ENCODE peak calls at places on chromosomes 5 and 9, in seven cellular contexts. M, B, U, K, C, E and V are unnamed samples.

GRCh38 chr5:59660737-59661136 is 232.8 kb downstream of the PDE4D start:
- DNase-seq in K (no peak), E (peak), C (peak), M (no peak), B (peak), U (no peak), V (peak)

GRCh38 chr9:31674264-31674663 is 710.2 kb upstream of the ACO1 start:
- DNase-seq in K (no peak), M (no peak), C (no peak), B (no peak), U (no peak), E (no peak), V (no peak)

GRCh38 chr9:130039504-130040147 is 3.4 kb downstream of the FNBP1 start:
- DNase-seq in M (no peak), E (no peak), K (no peak), U (no peak), C (no peak), B (no peak), V (no peak)

GRCh38 chr5:32276173-32276853 is 36.4 kb downstream of the MTMR12 start:
- DNase-seq in U (no peak), B (peak), M (no peak), C (peak), E (peak), K (no peak), V (peak)

GRCh38 chr5:45038366-45038987 is 229.7 kb downstream of the MRPS30 start:
- DNase-seq in K (no peak), E (peak), C (peak), U (no peak), B (no peak), M (no peak), V (peak)

GRCh38 chr9:130382086-130382485 is 62.7 kb upstream of the ASS1 start:
- DNase-seq in C (no peak), E (no peak), U (no peak), B (no peak), K (no peak), M (no peak), V (no peak)

GRCh38 chr5:153972240-153972639 is 66.5 kb downstream of the FAM114A2 start:
- DNase-seq in M (no peak), K (no peak), E (no peak), U (no peak), B (no peak), C (no peak), V (no peak)

GRCh38 chr9:91161465-91162275 is 200.0 kb downstream of the AUH start:
- DNase-seq in B (no peak), E (no peak), K (no peak), U (no peak), M (no peak), C (no peak), V (no peak)

GRCh38 chr5:54823006-54823405 is 162.4 kb downstream of the ESM1 start:
- DNase-seq in M (no peak), U (no peak), K (no peak), C (no peak), B (no peak), E (no peak), V (no peak)

GRCh38 chr5:115813719-115814118 is 2.7 kb downstream of the CDO1 start:
- DNase-seq in M (no peak), B (no peak), E (no peak), U (no peak), C (no peak), K (no peak), V (no peak)

DNA sequence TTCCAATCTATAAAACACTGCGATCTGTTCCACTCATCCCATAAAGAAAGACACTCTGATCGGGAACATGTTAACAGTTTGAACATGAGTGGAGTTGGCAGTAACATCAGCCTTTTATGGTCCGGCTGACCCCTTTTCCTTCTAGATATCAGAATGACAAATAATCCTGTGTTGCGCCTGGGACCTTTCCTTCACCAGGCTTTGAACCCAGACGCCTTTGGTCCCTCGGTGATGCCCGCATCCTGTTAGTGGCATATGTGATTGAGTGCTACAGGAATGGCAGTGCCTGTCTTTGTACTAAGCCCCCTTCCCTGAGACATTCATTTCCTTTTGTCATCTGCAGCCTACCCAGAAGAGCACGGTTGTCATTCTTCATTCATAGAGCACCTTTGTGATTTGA is 209.0 kb downstream of the PCSK5 start:
- DNase-seq in K (no peak), E (no peak), U (no peak), B (no peak), M (no peak), C (no peak), V (no peak)
- TF ChIP-seq CTCF in K (no peak), E (no peak), U (no peak), B (no peak), M (no peak), C (no peak), V (no peak)

GRCh38 chr5:107359033-107359915 is 311.5 kb downstream of the EFNA5 start:
- DNase-seq in U (no peak), K (no peak), C (no peak), E (peak), M (no peak), B (no peak), V (no peak)

GRCh38 chr5:107361945-107362344 is 308.8 kb downstream of the EFNA5 start:
- DNase-seq in B (no peak), U (no peak), K (no peak), E (peak), M (no peak), C (no peak), V (no peak)

GRCh38 chr5:107364443-107365096 is 306.2 kb downstream of the EFNA5 start:
- DNase-seq in U (no peak), M (no peak), C (no peak), E (no peak), B (no peak), K (no peak), V (no peak)

GRCh38 chr5:107365355-107366109 is 305.2 kb downstream of the EFNA5 start:
- DNase-seq in C (no peak), U (peak), M (no peak), E (no peak), B (no peak), K (no peak), V (no peak)

DNA sequence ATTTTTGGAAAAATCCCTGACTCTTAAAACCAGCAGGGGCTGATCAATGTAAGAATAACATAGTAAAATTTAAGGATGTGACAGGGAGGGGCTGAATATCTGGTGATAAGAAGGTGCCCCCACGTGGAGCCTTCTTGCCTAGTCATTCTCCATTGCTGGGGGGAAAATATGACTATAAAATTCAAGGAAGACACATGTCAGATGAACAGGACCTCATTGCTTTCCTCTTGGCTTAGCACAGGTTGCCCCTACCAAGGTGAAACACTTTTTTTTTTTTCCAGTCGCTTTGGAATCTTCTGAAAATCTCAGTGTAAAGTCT is 310.9 kb downstream of the EFNA5 start:
- DNase-seq in B (no peak), E (no peak), C (no peak), M (no peak), U (no peak), K (no peak), V (no peak)
- TF ChIP-seq CTCF in B (no peak), E (no peak), C (no peak), M (no peak), U (no peak), K (no peak), V (no peak)

GRCh38 chr5:151319334-151319733 is 15.8 kb upstream of the SLC36A3 start:
- DNase-seq in M (no peak), E (peak), K (peak), U (no peak), B (peak), C (no peak), V (peak)
- TF ChIP-seq CTCF in M (no peak), E (no peak), K (no peak), U (no peak), B (peak), C (peak), V (no peak)

DNA sequence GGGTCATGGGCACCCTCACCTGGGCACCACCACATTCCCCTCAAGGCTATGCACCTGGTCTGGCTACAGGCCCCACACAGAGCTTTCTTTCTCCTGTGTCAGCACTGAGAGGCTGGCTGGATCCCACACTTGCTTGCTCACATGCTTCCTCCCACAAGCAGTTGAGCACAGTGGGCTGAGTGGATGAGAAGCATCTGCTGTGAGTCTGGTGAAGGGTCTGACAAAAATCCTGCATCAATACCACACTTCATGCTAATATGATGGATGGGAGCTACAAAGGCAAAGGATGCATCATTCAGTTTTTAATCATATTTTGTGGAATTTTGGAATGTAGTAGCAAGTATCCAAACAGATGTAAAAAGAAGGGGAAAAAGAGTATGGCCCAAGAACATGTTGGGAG is 830.8 kb upstream of the PTPRD start:
- DNase-seq in B (no peak), M (no peak), U (no peak), K (no peak), C (no peak), E (no peak), V (no peak)
- TF ChIP-seq CTCF in B (no peak), M (no peak), U (no peak), K (no peak), C (no peak), E (no peak), V (no peak)

GRCh38 chr5:88732862-88733261 is 150.1 kb downstream of the MEF2C start:
- DNase-seq in C (no peak), K (no peak), E (no peak), M (no peak), U (no peak), B (no peak), V (no peak)

GRCh38 chr5:88727705-88728313 is 155.2 kb downstream of the MEF2C start:
- DNase-seq in M (no peak), E (peak), C (no peak), B (peak), U (no peak), K (no peak), V (no peak)

GRCh38 chr5:88734191-88734640 is 148.8 kb downstream of the MEF2C start:
- DNase-seq in C (peak), U (no peak), K (no peak), M (no peak), B (no peak), E (no peak), V (no peak)

GRCh38 chr5:88732181-88732633 is 150.8 kb downstream of the MEF2C start:
- DNase-seq in M (no peak), C (no peak), K (peak), B (no peak), U (no peak), E (no peak), V (no peak)

GRCh38 chr5:88729476-88730182 is 153.4 kb downstream of the MEF2C start:
- DNase-seq in C (no peak), B (peak), E (peak), K (peak), M (peak), U (peak), V (no peak)
- TF ChIP-seq CTCF in C (peak), B (peak), E (peak), K (peak), M (peak), U (peak), V (peak)

GRCh38 chr5:40879163-40879942 is 29.9 kb upstream of the C7 start:
- DNase-seq in C (peak), K (no peak), U (no peak), B (peak), M (no peak), E (peak), V (peak)
- TF ChIP-seq CTCF in C (peak), K (peak), U (peak), B (peak), M (peak), E (peak), V (peak)

DNA sequence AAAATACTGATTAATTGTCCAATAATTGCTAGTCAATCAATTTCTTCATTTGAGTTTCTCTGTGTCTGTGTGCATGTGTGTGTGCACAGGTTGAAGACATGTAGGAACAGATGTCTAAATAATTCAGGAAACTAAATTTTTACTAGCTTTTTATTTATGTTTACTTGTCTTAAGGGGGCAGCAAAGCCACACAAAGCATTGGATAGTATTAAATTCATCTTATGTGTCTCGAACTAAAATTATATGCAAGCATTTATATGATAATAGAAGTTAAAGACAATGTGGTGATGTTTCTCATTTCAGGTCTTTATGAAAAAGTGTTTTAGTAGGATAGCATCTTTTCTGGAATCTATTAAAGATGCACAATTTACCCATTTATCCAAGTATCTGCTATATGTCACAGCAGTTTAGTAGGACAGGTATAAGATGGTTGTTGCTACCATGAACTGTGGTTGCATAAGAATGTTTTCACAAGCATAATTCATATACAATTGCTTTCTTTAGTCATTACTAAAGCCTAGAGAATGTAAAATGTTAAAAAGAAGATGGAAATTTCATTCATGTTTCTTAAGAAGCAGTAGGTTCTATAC is 784.6 kb upstream of the NUDT12 start:
- DNase-seq in M (no peak), B (no peak), E (peak), C (no peak), U (no peak), K (no peak), V (no peak)
- TF ChIP-seq CTCF in M (no peak), B (no peak), E (peak), C (peak), U (no peak), K (no peak), V (no peak)

GRCh38 chr5:88235346-88235745 is 33.3 kb downstream of the TMEM161B start:
- DNase-seq in C (no peak), U (no peak), M (no peak), B (no peak), K (no peak), E (no peak), V (no peak)
- TF ChIP-seq CTCF in C (no peak), U (no peak), M (no peak), B (no peak), K (no peak), E (no peak), V (no peak)